ENCODE peak calls at places on chromosomes 13 and 19, in seven cellular contexts. R is RWPE1; D is GM23338; Z is right lobe of liver; T is transverse colon; Q is CD8-positive, alpha-beta T cell; G is PC-9. V is an unnamed sample.
A peak's percentile ranks its signal among the peaks of the same experiment; 100 is the strongest.

GRCh38 chr13:94433055-94433947 is 46.2 kb downstream of the DCT start:
- DNase-seq in Z (peak; percentile 26), R (no peak), Q (no peak), G (no peak), T (peak; percentile 21), D (peak; percentile 62), V (no peak)

GRCh38 chr19:56141416-56141992 is 417 bp downstream of the ZNF444 start:
- DNase-seq in T (peak; percentile 29), D (peak; percentile 55), Q (peak; percentile 63), Z (no peak), R (no peak), G (no peak), V (no peak)

GRCh38 chr19:3762501-3763459 is at the start of gene MRPL54:
- DNase-seq in D (peak; percentile 99), Q (peak; percentile 99), G (peak; percentile 87), R (peak; percentile 99), T (peak; percentile 100), Z (peak; percentile 99), V (peak; percentile 96)

GRCh38 chr19:41563847-41564514 is 12.0 kb upstream of the CEACAM21 start:
- DNase-seq in Q (peak; percentile 62), T (no peak), Z (no peak), D (peak; percentile 51), G (no peak), R (peak; percentile 10), V (no peak)

GRCh38 chr19:43700368-43701015 is 15.4 kb upstream of the IRGC start:
- DNase-seq in Z (peak; percentile 43), G (no peak), R (no peak), Q (no peak), D (no peak), T (peak; percentile 51), V (no peak)

GRCh38 chr13:46542833-46543232 is 10.1 kb upstream of the LRCH1 start:
- DNase-seq in D (no peak), Q (no peak), G (no peak), T (no peak), Z (no peak), R (no peak), V (no peak)

GRCh38 chr13:108629353-108629752 is at the start of gene MYO16:
- DNase-seq in T (no peak), R (no peak), Q (no peak), G (no peak), Z (no peak), D (peak; percentile 11), V (no peak)

GRCh38 chr19:40143612-40144011 is 47.6 kb upstream of the MAP3K10 start:
- DNase-seq in Z (no peak), D (peak; percentile 20), T (peak; percentile 41), G (no peak), R (no peak), Q (peak; percentile 51), V (no peak)

GRCh38 chr19:6047741-6048231 is 62.5 kb downstream of the RFX2 start:
- DNase-seq in G (no peak), T (no peak), Z (no peak), Q (no peak), D (peak; percentile 88), R (peak; percentile 40), V (no peak)

GRCh38 chr19:8641908-8642547 is 11.6 kb downstream of the NFILZ start:
- DNase-seq in T (no peak), D (peak; percentile 75), Z (no peak), Q (no peak), R (peak; percentile 27), G (no peak), V (no peak)

GRCh38 chr13:110651726-110652230 is 36.4 kb downstream of the NAXD start:
- DNase-seq in D (no peak), Z (no peak), Q (no peak), R (no peak), G (no peak), T (no peak), V (no peak)

GRCh38 chr13:30572859-30573275 is 44.9 kb upstream of the USPL1 start:
- DNase-seq in Q (peak; percentile 25), D (peak; percentile 47), T (no peak), G (no peak), R (peak; percentile 23), Z (no peak), V (no peak)

GRCh38 chr19:4635763-4636135 is 3.6 kb upstream of the TNFAIP8L1 start:
- DNase-seq in Q (no peak), T (no peak), G (no peak), R (no peak), Z (no peak), D (peak; percentile 49), V (no peak)

GRCh38 chr13:80338781-80339577 is 1.9 kb downstream of the SPRY2 start:
- DNase-seq in Q (no peak), R (peak; percentile 48), T (peak; percentile 60), Z (peak; percentile 80), D (peak; percentile 72), G (peak; percentile 51), V (peak; percentile 60)
- TF ChIP-seq CTCF in Q (no peak), R (peak; percentile 39), T (peak; percentile 10), Z (peak; percentile 15), D (no peak), G (no peak), V (peak; percentile 38)

GRCh38 chr19:44755219-44755618 is 6.7 kb downstream of the BCL3 start:
- DNase-seq in D (no peak), G (no peak), Z (no peak), T (no peak), Q (no peak), R (no peak), V (no peak)
- H3K27ac ChIP-seq in D (no peak overlapping the region), G (no peak overlapping the region), Z (peak overlapping the region; percentile 98), T (peak overlapping the region; percentile 98), Q (no peak overlapping the region), R (peak overlapping the region; percentile 100), V (peak overlapping the region; percentile 96)

GRCh38 chr13:97366172-97366688 is 67.7 kb upstream of the RAP2A start:
- DNase-seq in Z (no peak), T (no peak), Q (no peak), G (no peak), R (no peak), D (no peak), V (no peak)
- TF ChIP-seq CTCF in Z (no peak), T (no peak), Q (no peak), G (no peak), R (no peak), D (peak; percentile 15), V (peak; percentile 23)

GRCh38 chr13:39035204-39035603 is 2.7 kb downstream of the PROSER1 start:
- DNase-seq in Z (no peak), G (no peak), T (no peak), D (peak; percentile 31), Q (no peak), R (no peak), V (no peak)

GRCh38 chr13:39035799-39036198 is 2.1 kb downstream of the PROSER1 start:
- DNase-seq in G (no peak), Z (no peak), D (no peak), T (no peak), R (no peak), Q (no peak), V (no peak)

GRCh38 chr13:39037880-39038568 is at the start of the genes NHLRC3 and PROSER1:
- DNase-seq in R (peak; percentile 69), Q (peak; percentile 95), T (peak; percentile 92), Z (peak; percentile 89), G (peak; percentile 81), D (peak; percentile 96), V (peak; percentile 94)

GRCh38 chr13:39037410-39037879 is 444 bp downstream of the PROSER1 start:
- DNase-seq in G (no peak), Z (no peak), T (no peak), Q (no peak), R (peak; percentile 5), D (no peak), V (no peak)

GRCh38 chr13:39036212-39036611 is 1.7 kb downstream of the PROSER1 start:
- DNase-seq in Q (no peak), T (peak; percentile 21), R (no peak), D (peak; percentile 50), G (no peak), Z (no peak), V (no peak)
- H3K27ac ChIP-seq in Q (no peak overlapping the region), T (peak overlapping the region; percentile 90), R (no peak overlapping the region), D (no peak overlapping the region), G (peak overlapping the region; percentile 41), Z (no peak overlapping the region), V (no peak overlapping the region)

GRCh38 chr19:45908956-45909355 is 5.6 kb downstream of the NANOS2 start:
- DNase-seq in T (no peak), R (no peak), D (no peak), Q (no peak), G (no peak), Z (no peak), V (no peak)
- TF ChIP-seq CTCF in T (no peak), R (no peak), D (no peak), Q (no peak), G (no peak), Z (no peak), V (no peak)

DNA sequence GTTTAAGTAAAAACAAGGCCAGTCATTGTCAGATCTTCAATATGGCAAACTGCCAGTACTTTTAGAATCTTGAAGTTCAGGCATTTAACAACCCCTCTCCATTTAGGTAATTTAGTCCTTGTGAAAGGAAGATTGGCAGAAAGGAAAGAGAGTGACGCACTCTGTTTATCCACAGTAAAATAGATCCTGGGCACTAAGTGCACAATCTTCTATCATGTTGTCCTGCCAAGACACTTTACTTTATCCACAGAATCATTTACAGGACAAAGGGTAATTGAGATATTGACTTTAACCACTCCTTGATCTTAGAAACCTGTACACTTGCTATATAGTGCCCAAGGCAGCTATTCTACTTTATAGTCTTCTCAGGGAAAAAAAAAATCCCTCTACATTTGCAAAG is 786.4 kb upstream of the SLITRK1 start:
- DNase-seq in D (no peak), R (no peak), Q (no peak), T (no peak), Z (no peak), G (no peak), V (no peak)
- H3K27ac ChIP-seq in D (no peak overlapping the region), R (no peak overlapping the region), Q (no peak overlapping the region), T (no peak overlapping the region), Z (no peak overlapping the region), G (no peak overlapping the region), V (no peak overlapping the region)

DNA sequence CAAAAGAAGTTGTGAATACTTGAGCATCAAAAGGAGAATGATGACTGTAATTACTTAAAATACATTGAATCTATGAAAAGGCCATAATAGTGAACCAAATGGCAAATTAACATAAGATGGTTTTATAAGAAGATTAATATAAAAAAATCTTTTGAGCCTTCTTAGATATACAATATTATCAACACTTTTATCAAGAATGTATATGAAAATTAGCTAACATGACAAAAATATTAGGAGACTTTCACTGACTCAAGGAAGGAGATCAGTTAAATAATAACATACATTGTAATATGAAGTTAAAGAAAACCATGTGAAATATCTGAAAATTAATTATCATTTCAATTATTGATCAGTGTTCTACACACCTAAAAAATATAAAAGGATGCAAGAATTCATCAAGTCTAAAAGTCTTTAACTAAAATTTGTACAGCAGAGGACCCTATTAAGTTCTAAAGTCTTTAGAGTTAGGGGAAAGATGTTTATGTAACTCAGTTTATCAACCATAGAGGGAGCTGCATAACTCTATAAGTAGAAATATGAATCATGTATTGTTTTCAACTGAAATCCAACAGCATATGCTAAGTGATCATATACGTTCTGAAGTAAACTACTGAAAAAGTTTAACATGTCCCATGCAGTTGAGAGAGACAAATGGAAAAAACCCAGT is 756.1 kb upstream of the MIR17HG start:
- DNase-seq in D (peak; percentile 3), Z (no peak), Q (no peak), T (no peak), R (no peak), G (no peak), V (no peak)
- TF ChIP-seq CTCF in D (no peak), Z (no peak), Q (no peak), T (no peak), R (no peak), G (no peak), V (no peak)

V was measured in RWPE2.